ENCODE peak calls at places on chromosome 17, in eight cellular contexts. Z, Q, K, U, Y, F, B and H are unnamed samples.

GRCh38 chr17:61458491-61459433 is 6.5 kb downstream of the TBX4 start:
- DNase-seq in Y (no peak), Z (no peak), B (no peak), U (no peak), F (no peak), K (no peak), Q (no peak), H (no peak)

GRCh38 chr17:79955167-79955549 is 80.5 kb downstream of the TBC1D16 start:
- DNase-seq in Q (no peak), Y (no peak), U (no peak), Z (no peak), F (no peak), K (no peak), B (no peak), H (no peak)

GRCh38 chr17:16298140-16298662 is 55.1 kb downstream of the CENPV start:
- DNase-seq in F (no peak), Z (no peak), Y (no peak), B (no peak), U (no peak), K (no peak), Q (no peak), H (no peak)

GRCh38 chr17:28488154-28488883 is 14.9 kb downstream of the SLC13A2 start:
- DNase-seq in U (no peak), Z (no peak), Y (no peak), K (no peak), F (no peak), B (no peak), Q (no peak), H (no peak)

GRCh38 chr17:44749076-44750020 is 9.4 kb upstream of the ADAM11 start:
- DNase-seq in U (no peak), Z (no peak), K (no peak), Q (no peak), B (no peak), Y (no peak), F (no peak), H (no peak)

GRCh38 chr17:43721537-43722268 is 36.9 kb downstream of the SOST start:
- DNase-seq in Q (no peak), Z (no peak), B (no peak), U (no peak), F (no peak), Y (peak), K (no peak), H (no peak)

GRCh38 chr17:81924557-81925532 is 2.7 kb downstream of the MAFG start:
- DNase-seq in F (no peak), Y (peak), U (no peak), K (no peak), B (no peak), Q (no peak), Z (no peak), H (no peak)

GRCh38 chr17:46850688-46851028 is 725 bp upstream of the WNT9B start:
- DNase-seq in Q (no peak), B (no peak), Z (no peak), U (no peak), F (no peak), Y (no peak), K (no peak), H (no peak)

GRCh38 chr17:21297026-21297520 is 12.6 kb downstream of the MAP2K3 start:
- DNase-seq in Z (no peak), B (no peak), U (no peak), Y (no peak), F (no peak), Q (no peak), K (no peak), H (peak)

GRCh38 chr17:45385331-45385997 is 47.2 kb downstream of the ARHGAP27 start:
- DNase-seq in Z (peak), Q (peak), K (no peak), Y (peak), B (peak), U (peak), F (peak), H (peak)

GRCh38 chr17:28471127-28471453 is 2.4 kb upstream of the SLC13A2 start:
- DNase-seq in Z (no peak), F (no peak), K (no peak), U (no peak), B (no peak), Y (no peak), Q (no peak), H (no peak)

GRCh38 chr17:81054881-81055370 is 20.0 kb downstream of the BAIAP2 start:
- DNase-seq in Q (no peak), F (no peak), Z (no peak), U (no peak), K (no peak), B (no peak), Y (no peak), H (no peak)